ENCODE peak calls at places on chromosomes 7 and 10, in five cellular contexts. R is brain microvascular endothelial cell; C is esophagus squamous epithelium; G is CD8-positive, alpha-beta T cell; M is lower lobe of right lung. D is an unnamed sample.

GRCh38 chr10:101019440-101019703 is 11.6 kb downstream of the PDZD7 start:
- DNase-seq in C (no peak), R (no peak), M (no peak), G (no peak), D (no peak)

GRCh38 chr10:43384252-43385221 is 13.1 kb downstream of the FXYD4 start:
- DNase-seq in M (no peak), G (no peak), C (no peak), R (no peak), D (no peak)

GRCh38 chr10:57891201-57892006 is 376.3 kb downstream of the IPMK start:
- DNase-seq in R (no peak), M (no peak), C (no peak), G (no peak), D (no peak)

GRCh38 chr10:127694580-127695193 is 42.3 kb upstream of the FOXI2 start:
- DNase-seq in R (no peak), G (no peak), M (peak), C (no peak), D (peak)

GRCh38 chr7:141366098-141366621 is 185.1 kb upstream of the AGK start:
- DNase-seq in G (no peak), R (peak), C (no peak), M (no peak), D (no peak)

GRCh38 chr7:127091620-127092019 is 161.1 kb downstream of the GRM8 start:
- DNase-seq in G (no peak), R (no peak), M (no peak), C (no peak), D (peak)

GRCh38 chr10:62382831-62383230 is 8.7 kb downstream of the ZNF365 start:
- DNase-seq in R (no peak), C (no peak), G (no peak), M (no peak), D (no peak)

GRCh38 chr7:110090113-110090820 is 1000.7 kb upstream of the LRRN3 start:
- DNase-seq in M (no peak), G (no peak), C (no peak), R (peak), D (no peak)

GRCh38 chr10:51879238-51879637 is 179.8 kb upstream of the CSTF2T start:
- DNase-seq in C (no peak), R (peak), G (no peak), M (no peak), D (no peak)

GRCh38 chr7:116284390-116284789 is 74.1 kb downstream of the TES start:
- DNase-seq in C (no peak), M (no peak), G (no peak), R (no peak), D (no peak)

GRCh38 chr10:63588436-63589180 is 67.4 kb downstream of the REEP3 start:
- DNase-seq in C (no peak), M (no peak), R (no peak), G (no peak), D (no peak)

GRCh38 chr10:35827783-35828182 is 185.7 kb upstream of the FZD8 start:
- DNase-seq in C (no peak), M (no peak), G (no peak), R (no peak), D (no peak)

GRCh38 chr7:150324366-150324961 is 1.1 kb upstream of the ACTR3C start:
- DNase-seq in C (no peak), R (no peak), G (no peak), M (no peak), D (peak)

GRCh38 chr10:18737841-18738240 is 78.6 kb downstream of the ARL5B start:
- DNase-seq in G (no peak), R (no peak), C (no peak), M (no peak), D (no peak)

GRCh38 chr7:70695804-70696104 is 436.2 kb upstream of the GALNT17 start:
- DNase-seq in C (no peak), G (no peak), R (no peak), M (no peak), D (no peak)
- H3K27ac ChIP-seq in C (peak), G (no peak), R (no peak), M (peak), D (peak)

DNA sequence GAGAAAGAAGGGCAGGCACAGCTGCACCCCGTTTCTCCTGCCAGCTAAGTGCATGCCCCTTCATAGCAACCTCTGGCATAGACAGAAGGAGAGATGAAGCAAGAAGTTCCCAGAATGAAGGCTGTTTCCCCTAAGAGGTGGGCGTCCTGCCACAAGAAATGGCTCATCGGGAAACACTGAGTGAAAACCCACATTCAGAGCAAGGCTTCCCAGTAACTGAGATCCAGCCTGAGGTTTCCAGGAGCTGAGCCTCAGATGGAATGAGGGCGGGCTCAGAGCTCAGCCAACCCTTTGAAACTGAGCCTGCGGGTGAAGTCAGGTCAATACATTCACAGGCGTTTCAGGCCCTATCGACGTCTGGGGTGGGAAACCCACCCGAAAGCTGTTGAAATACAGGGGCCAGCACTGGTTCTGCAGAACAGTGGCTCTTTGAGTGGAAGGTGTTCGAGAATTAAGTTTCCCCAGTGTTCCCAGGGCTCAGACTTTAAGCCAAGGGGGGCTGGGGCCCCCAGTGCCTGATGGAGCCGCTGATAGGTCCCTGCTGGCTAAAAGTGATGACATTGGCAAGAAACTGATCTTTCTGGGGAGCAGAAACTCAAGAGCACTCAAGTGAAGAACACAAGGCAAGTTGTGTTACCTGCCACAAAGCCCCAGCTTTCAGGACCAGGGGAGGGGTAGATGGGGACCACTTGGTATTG is 510.2 kb downstream of the RPS24 start:
- DNase-seq in M (no peak), R (peak), C (no peak), G (no peak), D (no peak)
- H3K27ac ChIP-seq in M (peak), R (no peak), C (peak), G (no peak), D (peak)

GRCh38 chr10:70481831-70482530 is 3.4 kb downstream of the PALD1 start:
- DNase-seq in C (no peak), M (no peak), G (no peak), R (no peak), D (peak)

GRCh38 chr10:70479626-70480253 is 1.2 kb downstream of the PALD1 start:
- DNase-seq in C (no peak), G (no peak), M (no peak), R (no peak), D (no peak)

GRCh38 chr10:70480254-70480861 is 1.8 kb downstream of the PALD1 start:
- DNase-seq in R (no peak), C (no peak), M (no peak), G (no peak), D (no peak)

GRCh38 chr10:70479161-70479531 is 579 bp downstream of the PALD1 start:
- DNase-seq in R (no peak), M (no peak), C (no peak), G (no peak), D (no peak)

GRCh38 chr10:70481105-70481504 is 2.5 kb downstream of the PALD1 start:
- DNase-seq in M (no peak), R (no peak), C (no peak), G (no peak), D (no peak)
- H3K27ac ChIP-seq in M (peak), R (no peak), C (peak), G (no peak), D (peak)

DNA sequence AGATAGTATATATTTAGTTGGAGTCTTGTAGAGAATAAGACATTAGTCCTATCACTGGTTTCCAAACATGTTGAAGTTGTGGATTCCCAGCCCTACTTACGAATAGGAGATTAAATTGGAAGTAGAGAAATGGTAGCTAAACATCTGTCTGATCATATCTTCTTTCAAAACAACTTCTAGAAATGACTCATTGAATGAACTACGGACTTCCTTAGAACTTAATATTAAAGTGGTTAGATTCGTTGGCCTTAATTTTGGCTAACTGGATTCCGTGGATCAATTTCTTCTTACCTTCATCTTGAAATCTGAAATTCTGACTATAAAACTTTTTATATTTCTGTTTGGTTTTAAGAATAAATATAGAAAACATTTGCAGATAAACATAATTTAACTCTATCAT is 3.4 kb downstream of the PHF14 start:
- DNase-seq in G (no peak), R (no peak), M (no peak), C (no peak), D (no peak)
- H3K27ac ChIP-seq in G (no peak), R (no peak), M (no peak), C (no peak), D (no peak)

DNA sequence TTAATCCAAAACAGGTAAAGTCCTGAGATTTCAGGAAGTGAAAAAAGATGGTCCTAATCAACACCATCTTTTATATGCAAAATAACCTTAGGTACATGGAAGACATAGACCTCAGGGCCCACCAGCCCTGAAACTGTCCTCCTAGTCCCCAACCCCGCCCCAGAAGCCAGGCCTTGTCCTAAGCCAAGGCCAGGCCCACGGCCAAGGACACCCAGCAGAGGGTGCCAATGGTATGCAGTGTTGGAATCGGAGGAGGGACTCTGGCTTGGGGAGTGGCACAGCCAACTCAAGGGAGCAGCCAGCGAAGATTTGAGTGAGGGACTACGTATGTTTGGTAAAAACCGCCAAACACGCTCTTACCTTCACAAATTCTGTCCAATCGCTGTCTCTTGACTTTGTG is 96.7 kb downstream of the ZRANB1 start:
- DNase-seq in C (no peak), R (no peak), G (no peak), M (peak), D (peak)
- H3K27ac ChIP-seq in C (no peak), R (no peak), G (no peak), M (peak), D (peak)

DNA sequence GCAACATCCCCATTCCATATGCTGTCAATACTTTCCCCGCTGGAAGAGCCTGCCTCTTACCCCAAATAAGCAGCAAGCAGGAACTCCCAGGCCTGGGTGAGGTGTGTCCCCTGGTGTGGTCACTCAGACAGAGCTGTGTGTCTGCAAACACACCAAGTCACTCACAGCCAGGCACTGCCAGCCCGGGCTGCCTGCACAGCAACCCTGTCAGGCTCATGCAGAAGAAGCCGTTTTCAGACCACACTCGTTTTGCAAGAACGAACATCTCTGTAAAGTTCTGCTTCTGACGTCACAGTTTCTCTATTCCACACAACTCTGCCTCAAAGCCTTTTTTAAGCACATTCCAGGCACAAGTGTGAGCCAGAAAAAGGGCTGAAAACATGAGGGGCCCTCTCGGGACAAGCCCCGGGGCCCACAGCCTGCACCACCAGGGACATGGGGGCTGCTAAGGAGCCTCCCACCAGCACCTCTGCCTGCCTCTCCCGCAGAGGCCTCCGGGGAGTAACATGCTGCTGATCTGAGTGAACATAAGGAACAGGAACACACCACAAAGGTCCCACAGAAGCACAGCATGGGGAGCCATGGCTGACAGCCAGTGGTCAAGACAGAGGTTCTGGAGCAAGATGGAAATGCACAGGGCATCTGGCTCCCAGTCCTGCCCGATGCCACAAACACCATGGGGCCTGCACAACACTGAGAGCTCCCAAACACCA is 11.4 kb downstream of the PTPRN2 start:
- DNase-seq in C (no peak), M (no peak), R (no peak), G (no peak), D (no peak)
- H3K27ac ChIP-seq in C (no peak), M (no peak), R (no peak), G (no peak), D (no peak)

GRCh38 chr7:2510909-2511768 is 8.4 kb upstream of the LFNG start:
- DNase-seq in M (peak), C (no peak), G (peak), R (no peak), D (peak)

GRCh38 chr7:2512713-2513112 is 6.9 kb upstream of the LFNG start:
- DNase-seq in R (no peak), M (no peak), C (no peak), G (no peak), D (no peak)

GRCh38 chr7:2513702-2514101 is 5.9 kb upstream of the LFNG start:
- DNase-seq in C (no peak), M (no peak), R (no peak), G (no peak), D (no peak)

GRCh38 chr7:2511769-2512168 is 7.8 kb upstream of the LFNG start:
- DNase-seq in M (no peak), R (no peak), C (no peak), G (no peak), D (no peak)

DNA sequence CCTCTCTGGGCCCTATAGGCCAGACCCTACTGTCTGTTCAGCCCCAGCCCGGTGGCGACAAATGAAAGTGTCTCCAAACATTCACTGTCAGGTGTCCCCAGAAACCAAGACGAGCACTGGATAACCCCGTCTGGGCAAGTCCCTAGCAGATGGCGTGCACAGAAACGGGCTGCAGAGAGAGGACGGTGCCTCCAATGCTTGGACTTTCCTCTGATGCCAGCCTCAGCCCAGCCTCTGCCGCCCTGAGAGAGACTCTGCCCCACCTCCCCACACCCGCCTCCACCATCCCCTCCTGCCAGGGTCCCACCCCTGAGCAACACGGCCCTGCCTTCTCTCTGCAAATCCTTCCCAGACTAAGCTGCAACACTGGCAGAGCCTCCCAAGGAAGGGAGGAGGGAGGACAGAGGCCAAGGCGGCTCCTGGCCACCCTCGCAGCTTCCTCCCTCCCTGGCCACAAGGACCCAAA is 7.4 kb upstream of the LFNG start:
- DNase-seq in G (no peak), C (no peak), M (no peak), R (no peak), D (no peak)
- H3K27ac ChIP-seq in G (peak), C (peak), M (peak), R (no peak), D (peak)

GRCh38 chr7:29806793-29807178 is 478 bp downstream of the WIPF3 start:
- DNase-seq in R (no peak), G (no peak), M (no peak), C (no peak), D (no peak)
- H3K27ac ChIP-seq in R (no peak), G (no peak), M (no peak), C (no peak), D (no peak)

D was measured in upper lobe of left lung.